ENCODE peak calls at places on chromosomes 2 and 18, in nine cellular contexts. One of them, this sample, is unnamed.

GRCh38 chr2:16058256-16058655 is 117.9 kb downstream of the MYCN start:
- DNase-seq in AG04449: no peak
- DNase-seq in astrocyte of the spinal cord: no peak
- DNase-seq in IMR-90: no peak
- DNase-seq in hepatocyte: no peak
- DNase-seq in foreskin fibroblast: no peak
- DNase-seq in fibroblast of villous mesenchyme: no peak
- DNase-seq in fibroblast of lung: no peak
- DNase-seq in AG04450: no peak
- DNase-seq in this sample: no peak

GRCh38 chr2:166230024-166230723 is 102.4 kb upstream of the SCN1A start:
- DNase-seq in AG04449: no peak
- DNase-seq in astrocyte of the spinal cord: peak
- DNase-seq in IMR-90: peak
- DNase-seq in hepatocyte: peak
- DNase-seq in foreskin fibroblast: peak
- DNase-seq in fibroblast of villous mesenchyme: peak
- DNase-seq in fibroblast of lung: peak
- DNase-seq in AG04450: no peak
- DNase-seq in this sample: no peak

GRCh38 chr2:71846669-71847291 is 300.9 kb downstream of the CYP26B1 start:
- DNase-seq in AG04449: no peak
- DNase-seq in astrocyte of the spinal cord: peak
- DNase-seq in IMR-90: peak
- DNase-seq in hepatocyte: no peak
- DNase-seq in foreskin fibroblast: peak
- DNase-seq in fibroblast of villous mesenchyme: no peak
- DNase-seq in fibroblast of lung: peak
- DNase-seq in AG04450: no peak
- DNase-seq in this sample: no peak

GRCh38 chr2:15800489-15801329 is 139.6 kb upstream of the MYCN start:
- DNase-seq in AG04449: no peak
- DNase-seq in astrocyte of the spinal cord: no peak
- DNase-seq in IMR-90: no peak
- DNase-seq in hepatocyte: peak
- DNase-seq in foreskin fibroblast: no peak
- DNase-seq in fibroblast of villous mesenchyme: peak
- DNase-seq in fibroblast of lung: no peak
- DNase-seq in AG04450: no peak
- DNase-seq in this sample: no peak

GRCh38 chr2:105057005-105057404 is 19.1 kb downstream of the MRPS9 start:
- DNase-seq in AG04449: no peak
- DNase-seq in astrocyte of the spinal cord: no peak
- DNase-seq in IMR-90: no peak
- DNase-seq in hepatocyte: no peak
- DNase-seq in foreskin fibroblast: no peak
- DNase-seq in fibroblast of villous mesenchyme: no peak
- DNase-seq in fibroblast of lung: no peak
- DNase-seq in AG04450: no peak
- DNase-seq in this sample: no peak

GRCh38 chr18:62199629-62200028 is 12.6 kb downstream of the RELCH start:
- DNase-seq in AG04449: no peak
- DNase-seq in astrocyte of the spinal cord: no peak
- DNase-seq in IMR-90: no peak
- DNase-seq in hepatocyte: no peak
- DNase-seq in foreskin fibroblast: no peak
- DNase-seq in fibroblast of villous mesenchyme: no peak
- DNase-seq in fibroblast of lung: no peak
- DNase-seq in AG04450: no peak
- DNase-seq in this sample: no peak

GRCh38 chr2:169185711-169186110 is 116.3 kb downstream of the DHRS9 start:
- DNase-seq in AG04449: no peak
- DNase-seq in astrocyte of the spinal cord: no peak
- DNase-seq in IMR-90: no peak
- DNase-seq in hepatocyte: no peak
- DNase-seq in foreskin fibroblast: no peak
- DNase-seq in fibroblast of villous mesenchyme: no peak
- DNase-seq in fibroblast of lung: no peak
- DNase-seq in AG04450: no peak
- DNase-seq in this sample: no peak

GRCh38 chr2:235611337-235611736 is 117.5 kb downstream of the AGAP1 start:
- DNase-seq in AG04449: no peak
- DNase-seq in astrocyte of the spinal cord: no peak
- DNase-seq in IMR-90: no peak
- DNase-seq in hepatocyte: no peak
- DNase-seq in foreskin fibroblast: peak
- DNase-seq in fibroblast of villous mesenchyme: no peak
- DNase-seq in fibroblast of lung: no peak
- DNase-seq in AG04450: no peak
- DNase-seq in this sample: no peak

GRCh38 chr2:203579131-203579643 is 44.1 kb upstream of the RAPH1 start:
- DNase-seq in AG04449: no peak
- DNase-seq in astrocyte of the spinal cord: peak
- DNase-seq in IMR-90: peak
- DNase-seq in hepatocyte: peak
- DNase-seq in foreskin fibroblast: peak
- DNase-seq in fibroblast of villous mesenchyme: peak
- DNase-seq in fibroblast of lung: peak
- DNase-seq in AG04450: peak
- DNase-seq in this sample: no peak

DNA sequence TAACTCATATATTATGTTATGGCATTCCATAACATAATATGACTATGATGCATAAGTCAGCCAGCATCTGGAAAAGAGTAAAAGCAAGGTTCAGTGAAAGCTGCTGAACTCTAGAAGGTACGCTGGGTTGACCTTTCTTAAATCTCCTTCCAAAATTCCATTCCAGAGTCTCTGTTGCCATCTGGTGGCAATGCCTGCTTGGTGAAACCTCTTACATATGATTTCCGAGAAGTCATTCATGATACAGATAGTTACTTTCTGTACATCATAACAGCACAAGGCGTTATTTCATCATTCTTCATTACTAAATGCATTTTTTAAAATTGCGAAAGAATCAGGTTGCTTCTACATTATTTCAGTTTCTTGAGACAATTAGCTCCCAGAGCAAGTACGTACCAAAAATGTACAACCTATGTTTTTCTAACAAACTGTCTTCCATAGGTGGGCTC is 7.0 kb upstream of the EPG5 start:
- DNase-seq in AG04449: peak
- DNase-seq in astrocyte of the spinal cord: peak
- DNase-seq in IMR-90: peak
- DNase-seq in hepatocyte: peak
- DNase-seq in foreskin fibroblast: peak
- DNase-seq in fibroblast of villous mesenchyme: peak
- DNase-seq in fibroblast of lung: peak
- DNase-seq in AG04450: peak
- DNase-seq in this sample: peak
- H3K4me3 ChIP-seq in AG04449: no peak
- H3K4me3 ChIP-seq in astrocyte of the spinal cord: no peak
- H3K4me3 ChIP-seq in IMR-90: no peak
- H3K4me3 ChIP-seq in hepatocyte: no peak
- H3K4me3 ChIP-seq in foreskin fibroblast: no peak
- H3K4me3 ChIP-seq in fibroblast of villous mesenchyme: no peak
- H3K4me3 ChIP-seq in fibroblast of lung: no peak
- H3K4me3 ChIP-seq in AG04450: no peak
- H3K4me3 ChIP-seq in this sample: no peak

GRCh38 chr2:2172516-2172915 is 158.6 kb downstream of the MYT1L start:
- DNase-seq in AG04449: no peak
- DNase-seq in astrocyte of the spinal cord: no peak
- DNase-seq in IMR-90: no peak
- DNase-seq in hepatocyte: no peak
- DNase-seq in foreskin fibroblast: no peak
- DNase-seq in fibroblast of villous mesenchyme: no peak
- DNase-seq in fibroblast of lung: no peak
- DNase-seq in AG04450: no peak
- DNase-seq in this sample: no peak
- TF ChIP-seq CTCF in AG04449: no peak
- TF ChIP-seq CTCF in astrocyte of the spinal cord: no peak
- TF ChIP-seq CTCF in IMR-90: no peak
- TF ChIP-seq CTCF in hepatocyte: no peak
- TF ChIP-seq CTCF in foreskin fibroblast: no peak
- TF ChIP-seq CTCF in fibroblast of villous mesenchyme: no peak
- TF ChIP-seq CTCF in fibroblast of lung: no peak
- TF ChIP-seq CTCF in AG04450: no peak
- TF ChIP-seq CTCF in this sample: no peak

GRCh38 chr2:20525041-20526035 is 78.5 kb downstream of the RHOB start:
- DNase-seq in AG04449: no peak
- DNase-seq in astrocyte of the spinal cord: peak
- DNase-seq in IMR-90: peak
- DNase-seq in hepatocyte: peak
- DNase-seq in foreskin fibroblast: peak
- DNase-seq in fibroblast of villous mesenchyme: peak
- DNase-seq in fibroblast of lung: peak
- DNase-seq in AG04450: no peak
- DNase-seq in this sample: no peak

GRCh38 chr2:20523053-20523452 is 76.2 kb downstream of the RHOB start:
- DNase-seq in AG04449: no peak
- DNase-seq in astrocyte of the spinal cord: no peak
- DNase-seq in IMR-90: no peak
- DNase-seq in hepatocyte: no peak
- DNase-seq in foreskin fibroblast: no peak
- DNase-seq in fibroblast of villous mesenchyme: no peak
- DNase-seq in fibroblast of lung: no peak
- DNase-seq in AG04450: no peak
- DNase-seq in this sample: no peak

GRCh38 chr2:20526146-20526545 is 79.3 kb downstream of the RHOB start:
- DNase-seq in AG04449: no peak
- DNase-seq in astrocyte of the spinal cord: peak
- DNase-seq in IMR-90: peak
- DNase-seq in hepatocyte: no peak
- DNase-seq in foreskin fibroblast: no peak
- DNase-seq in fibroblast of villous mesenchyme: peak
- DNase-seq in fibroblast of lung: peak
- DNase-seq in AG04450: no peak
- DNase-seq in this sample: no peak

GRCh38 chr2:20523798-20524197 is 76.9 kb downstream of the RHOB start:
- DNase-seq in AG04449: no peak
- DNase-seq in astrocyte of the spinal cord: no peak
- DNase-seq in IMR-90: no peak
- DNase-seq in hepatocyte: no peak
- DNase-seq in foreskin fibroblast: no peak
- DNase-seq in fibroblast of villous mesenchyme: no peak
- DNase-seq in fibroblast of lung: no peak
- DNase-seq in AG04450: no peak
- DNase-seq in this sample: no peak

DNA sequence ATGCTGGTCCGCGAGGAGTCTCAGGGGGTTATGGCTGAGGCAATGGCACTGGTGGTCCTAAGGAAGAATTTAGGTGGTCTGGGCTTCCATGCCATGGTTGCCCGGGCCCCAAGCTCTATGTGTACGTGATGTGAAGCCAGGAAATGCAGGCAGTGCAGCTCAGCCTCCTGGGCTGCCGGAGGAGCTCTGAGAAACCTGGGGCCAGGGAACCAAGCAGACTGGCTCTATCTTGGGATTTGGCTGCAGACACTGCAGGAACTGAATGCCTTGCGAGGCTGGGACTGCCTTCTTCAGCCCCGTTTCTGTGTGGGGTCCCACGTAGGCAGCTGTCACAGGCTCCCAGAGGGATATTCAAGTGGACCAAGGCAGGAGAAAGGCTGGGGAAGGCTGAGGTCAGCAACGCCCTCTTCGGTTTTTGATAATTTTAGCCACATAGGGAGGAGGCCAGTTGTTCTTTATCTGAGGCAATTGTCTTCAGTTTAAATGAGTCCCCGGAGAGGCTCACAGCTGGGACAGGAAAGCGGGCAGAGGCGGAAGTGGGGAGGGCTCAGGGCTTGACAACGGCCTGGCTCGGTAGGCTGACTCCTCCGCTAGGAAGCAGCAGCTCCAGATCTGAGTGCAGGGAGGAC is 77.7 kb downstream of the RHOB start:
- DNase-seq in AG04449: no peak
- DNase-seq in astrocyte of the spinal cord: no peak
- DNase-seq in IMR-90: no peak
- DNase-seq in hepatocyte: no peak
- DNase-seq in foreskin fibroblast: peak
- DNase-seq in fibroblast of villous mesenchyme: no peak
- DNase-seq in fibroblast of lung: no peak
- DNase-seq in AG04450: no peak
- DNase-seq in this sample: no peak
- H3K4me3 ChIP-seq in AG04449: no peak
- H3K4me3 ChIP-seq in astrocyte of the spinal cord: no peak
- H3K4me3 ChIP-seq in IMR-90: no peak
- H3K4me3 ChIP-seq in hepatocyte: no peak
- H3K4me3 ChIP-seq in foreskin fibroblast: no peak
- H3K4me3 ChIP-seq in fibroblast of villous mesenchyme: no peak
- H3K4me3 ChIP-seq in fibroblast of lung: no peak
- H3K4me3 ChIP-seq in AG04450: no peak
- H3K4me3 ChIP-seq in this sample: no peak

GRCh38 chr2:110832740-110833139 is 100.4 kb downstream of the ACOXL start:
- DNase-seq in AG04449: no peak
- DNase-seq in astrocyte of the spinal cord: no peak
- DNase-seq in IMR-90: no peak
- DNase-seq in hepatocyte: no peak
- DNase-seq in foreskin fibroblast: no peak
- DNase-seq in fibroblast of villous mesenchyme: no peak
- DNase-seq in fibroblast of lung: no peak
- DNase-seq in AG04450: no peak
- DNase-seq in this sample: no peak
- TF ChIP-seq CTCF in AG04449: no peak
- TF ChIP-seq CTCF in astrocyte of the spinal cord: no peak
- TF ChIP-seq CTCF in IMR-90: no peak
- TF ChIP-seq CTCF in hepatocyte: no peak
- TF ChIP-seq CTCF in foreskin fibroblast: no peak
- TF ChIP-seq CTCF in fibroblast of villous mesenchyme: no peak
- TF ChIP-seq CTCF in fibroblast of lung: no peak
- TF ChIP-seq CTCF in AG04450: no peak
- TF ChIP-seq CTCF in this sample: no peak

DNA sequence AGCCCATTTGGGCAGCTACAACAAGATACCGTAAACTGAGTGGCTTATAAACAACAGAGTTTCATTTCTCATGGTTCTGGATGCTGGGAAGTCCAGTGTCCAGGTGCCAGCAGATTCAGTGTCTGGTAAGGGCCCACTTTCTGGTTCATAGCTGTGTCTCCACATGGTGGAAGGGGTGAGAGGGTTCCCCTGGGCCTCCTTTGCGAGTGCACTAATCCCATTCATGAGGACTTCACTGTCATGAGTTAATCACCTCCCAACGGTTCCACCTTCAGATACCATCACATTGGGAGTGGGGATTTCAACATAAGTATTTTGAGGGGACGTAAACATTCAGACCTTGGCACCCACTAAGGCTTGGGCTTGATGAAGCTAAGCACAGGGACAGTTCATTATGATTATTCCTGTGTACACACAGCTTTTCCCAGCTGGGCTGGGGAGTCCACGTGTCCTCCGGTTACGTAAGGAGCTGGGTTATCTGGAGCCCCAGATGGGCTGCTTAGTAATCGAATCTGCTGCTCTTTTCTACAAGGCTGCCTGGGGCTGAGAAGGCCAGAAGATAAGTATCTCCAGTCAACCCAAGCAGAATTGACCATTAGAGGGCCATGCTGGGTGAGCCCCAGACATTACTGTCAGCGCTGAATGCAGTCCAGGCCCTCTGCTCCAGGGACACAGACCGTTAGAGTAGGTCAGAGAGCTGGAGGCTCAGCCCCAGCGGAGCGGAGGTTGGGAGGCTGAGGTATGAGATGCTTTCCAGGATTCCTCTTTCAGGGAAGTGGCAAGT is 42.7 kb downstream of the EPAS1 start:
- DNase-seq in AG04449: no peak
- DNase-seq in astrocyte of the spinal cord: no peak
- DNase-seq in IMR-90: peak
- DNase-seq in hepatocyte: peak
- DNase-seq in foreskin fibroblast: peak
- DNase-seq in fibroblast of villous mesenchyme: peak
- DNase-seq in fibroblast of lung: no peak
- DNase-seq in AG04450: no peak
- DNase-seq in this sample: no peak
- H3K4me3 ChIP-seq in AG04449: no peak
- H3K4me3 ChIP-seq in astrocyte of the spinal cord: no peak
- H3K4me3 ChIP-seq in IMR-90: no peak
- H3K4me3 ChIP-seq in hepatocyte: no peak
- H3K4me3 ChIP-seq in foreskin fibroblast: no peak
- H3K4me3 ChIP-seq in fibroblast of villous mesenchyme: no peak
- H3K4me3 ChIP-seq in fibroblast of lung: no peak
- H3K4me3 ChIP-seq in AG04450: no peak
- H3K4me3 ChIP-seq in this sample: no peak

This sample was measured in HFF-Myc.